ENCODE peak calls at places on chromosomes 12 and 14, in ten cellular contexts. C, U, N, D, F, W, Z, S, Y and K are unnamed samples.

GRCh38 chr14:104547310-104547997 is 32.1 kb upstream of the C14orf180 start:
- DNase-seq in C (no peak), U (no peak), N (peak), D (no peak), F (no peak), W (no peak), Z (no peak), S (no peak), Y (no peak), K (no peak)

GRCh38 chr12:70910666-70911065 is 9.9 kb downstream of the PTPRR start:
- DNase-seq in C (no peak), U (no peak), N (no peak), D (no peak), F (no peak), W (no peak), Z (no peak), S (no peak), Y (no peak), K (no peak)

GRCh38 chr12:99985129-99985570 is 414 bp upstream of the ANKS1B start:
- DNase-seq in C (no peak), U (no peak), N (no peak), D (no peak), F (no peak), W (no peak), Z (no peak), S (no peak), Y (peak), K (no peak)

GRCh38 chr12:18320036-18320617 is 58.8 kb downstream of the PIK3C2G start:
- DNase-seq in C (peak), U (no peak), N (no peak), D (no peak), F (no peak), W (peak), Z (peak), S (no peak), Y (peak), K (peak)

GRCh38 chr12:117412465-117413190 is 51.2 kb upstream of the NOS1 start:
- DNase-seq in C (no peak), U (no peak), N (no peak), D (no peak), F (no peak), W (no peak), Z (no peak), S (no peak), Y (no peak), K (no peak)

GRCh38 chr14:90549794-90550591 is 153.2 kb downstream of the CALM1 start:
- DNase-seq in C (no peak), U (no peak), N (no peak), D (no peak), F (peak), W (no peak), Z (no peak), S (no peak), Y (no peak), K (no peak)

GRCh38 chr14:74920281-74920680 is 2.8 kb downstream of the RPS6KL1 start:
- DNase-seq in C (no peak), U (no peak), N (no peak), D (no peak), F (peak), W (no peak), Z (no peak), S (no peak), Y (no peak), K (no peak)

GRCh38 chr12:103334447-103334846 is 161.3 kb downstream of the C12orf42 start:
- DNase-seq in C (no peak), U (no peak), N (no peak), D (no peak), F (no peak), W (no peak), Z (no peak), S (no peak), Y (no peak), K (no peak)

GRCh38 chr12:124230789-124231188 is 64.1 kb upstream of the RFLNA start:
- DNase-seq in C (no peak), U (no peak), N (no peak), D (no peak), F (no peak), W (no peak), Z (no peak), S (no peak), Y (no peak), K (no peak)

GRCh38 chr12:89390802-89391673 is 38.7 kb upstream of the DUSP6 start:
- DNase-seq in C (peak), U (no peak), N (no peak), D (no peak), F (no peak), W (peak), Z (no peak), S (peak), Y (peak), K (peak)

GRCh38 chr12:69657376-69658137 is 41.5 kb downstream of the BEST3 start:
- DNase-seq in C (peak), U (no peak), N (no peak), D (no peak), F (no peak), W (peak), Z (no peak), S (no peak), Y (no peak), K (no peak)

GRCh38 chr12:132202929-132203721 is 58.9 kb downstream of the NOC4L start:
- DNase-seq in C (no peak), U (no peak), N (no peak), D (no peak), F (no peak), W (no peak), Z (no peak), S (peak), Y (no peak), K (no peak)

GRCh38 chr14:69560826-69561225 is 13.8 kb downstream of the CCDC177 start:
- DNase-seq in C (no peak), U (no peak), N (no peak), D (no peak), F (no peak), W (no peak), Z (no peak), S (no peak), Y (no peak), K (no peak)

GRCh38 chr14:93994919-93995682 is 2.0 kb upstream of the CCDC197 start:
- DNase-seq in C (peak), U (no peak), N (no peak), D (peak), F (peak), W (peak), Z (no peak), S (no peak), Y (peak), K (peak)

GRCh38 chr12:131736807-131737484 is 26.1 kb downstream of the SFSWAP start:
- DNase-seq in C (peak), U (no peak), N (peak), D (no peak), F (no peak), W (peak), Z (no peak), S (no peak), Y (peak), K (peak)

DNA sequence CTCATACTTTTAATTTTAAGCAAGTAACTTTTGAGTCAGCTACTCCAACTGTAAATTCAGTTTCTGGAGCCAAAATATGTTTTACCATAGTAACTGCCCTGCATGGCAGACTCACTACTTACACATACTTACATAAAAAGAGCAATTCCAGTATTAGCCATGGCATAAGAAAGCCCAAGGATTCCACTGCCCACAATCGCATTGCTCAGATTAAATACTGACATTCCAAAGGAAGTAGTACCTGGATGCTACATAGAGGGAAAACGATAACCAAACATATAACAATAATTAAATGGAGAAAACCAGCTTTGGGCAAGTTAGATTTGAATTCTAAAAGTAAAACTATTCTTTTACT is 2.2 kb downstream of the SLC38A2 start:
- DNase-seq in C (peak), U (no peak), N (no peak), D (no peak), F (no peak), W (no peak), Z (no peak), S (no peak), Y (no peak), K (peak)
- H3K4me3 ChIP-seq in C (peak), U (peak), N (peak), D (peak), F (peak), W (peak), Z (peak), S (peak), Y (peak), K (peak)

GRCh38 chr12:7612851-7613250 is 52.9 kb downstream of the APOBEC1 start:
- DNase-seq in C (no peak), U (no peak), N (no peak), D (no peak), F (no peak), W (no peak), Z (no peak), S (no peak), Y (no peak), K (no peak)

GRCh38 chr12:7609051-7609450 is 56.7 kb downstream of the APOBEC1 start:
- DNase-seq in C (no peak), U (no peak), N (no peak), D (no peak), F (no peak), W (no peak), Z (no peak), S (no peak), Y (no peak), K (no peak)

GRCh38 chr12:7608184-7608911 is 57.4 kb downstream of the APOBEC1 start:
- DNase-seq in C (no peak), U (no peak), N (no peak), D (no peak), F (no peak), W (no peak), Z (no peak), S (no peak), Y (peak), K (no peak)

GRCh38 chr12:7605900-7606465 is 59.7 kb downstream of the APOBEC1 start:
- DNase-seq in C (no peak), U (no peak), N (no peak), D (no peak), F (no peak), W (no peak), Z (no peak), S (no peak), Y (no peak), K (no peak)

GRCh38 chr12:7609480-7609879 is 56.2 kb downstream of the APOBEC1 start:
- DNase-seq in C (peak), U (no peak), N (no peak), D (no peak), F (no peak), W (no peak), Z (no peak), S (no peak), Y (peak), K (peak)
- H3K4me3 ChIP-seq in C (no peak), U (no peak), N (no peak), D (no peak), F (no peak), W (no peak), Z (no peak), S (no peak), Y (no peak), K (peak)

GRCh38 chr14:23137221-23138172 is 18.4 kb upstream of the CEBPE start:
- DNase-seq in C (no peak), U (no peak), N (no peak), D (peak), F (no peak), W (no peak), Z (no peak), S (no peak), Y (peak), K (no peak)
- H3K4me3 ChIP-seq in C (no peak), U (no peak), N (no peak), D (no peak), F (no peak), W (no peak), Z (no peak), S (no peak), Y (no peak), K (no peak)

GRCh38 chr12:49825971-49826421 is 2.2 kb downstream of the NCKAP5L start:
- DNase-seq in C (peak), U (no peak), N (no peak), D (no peak), F (peak), W (no peak), Z (no peak), S (no peak), Y (peak), K (no peak)

GRCh38 chr12:49828143-49829091 is at the start of gene NCKAP5L:
- DNase-seq in C (peak), U (peak), N (peak), D (peak), F (peak), W (peak), Z (peak), S (peak), Y (peak), K (peak)

GRCh38 chr12:49824886-49825285 is 3.3 kb downstream of the NCKAP5L start:
- DNase-seq in C (peak), U (no peak), N (no peak), D (no peak), F (no peak), W (no peak), Z (no peak), S (no peak), Y (peak), K (no peak)

GRCh38 chr12:49825360-49825970 is 2.7 kb downstream of the NCKAP5L start:
- DNase-seq in C (peak), U (no peak), N (no peak), D (no peak), F (no peak), W (no peak), Z (no peak), S (no peak), Y (peak), K (no peak)

DNA sequence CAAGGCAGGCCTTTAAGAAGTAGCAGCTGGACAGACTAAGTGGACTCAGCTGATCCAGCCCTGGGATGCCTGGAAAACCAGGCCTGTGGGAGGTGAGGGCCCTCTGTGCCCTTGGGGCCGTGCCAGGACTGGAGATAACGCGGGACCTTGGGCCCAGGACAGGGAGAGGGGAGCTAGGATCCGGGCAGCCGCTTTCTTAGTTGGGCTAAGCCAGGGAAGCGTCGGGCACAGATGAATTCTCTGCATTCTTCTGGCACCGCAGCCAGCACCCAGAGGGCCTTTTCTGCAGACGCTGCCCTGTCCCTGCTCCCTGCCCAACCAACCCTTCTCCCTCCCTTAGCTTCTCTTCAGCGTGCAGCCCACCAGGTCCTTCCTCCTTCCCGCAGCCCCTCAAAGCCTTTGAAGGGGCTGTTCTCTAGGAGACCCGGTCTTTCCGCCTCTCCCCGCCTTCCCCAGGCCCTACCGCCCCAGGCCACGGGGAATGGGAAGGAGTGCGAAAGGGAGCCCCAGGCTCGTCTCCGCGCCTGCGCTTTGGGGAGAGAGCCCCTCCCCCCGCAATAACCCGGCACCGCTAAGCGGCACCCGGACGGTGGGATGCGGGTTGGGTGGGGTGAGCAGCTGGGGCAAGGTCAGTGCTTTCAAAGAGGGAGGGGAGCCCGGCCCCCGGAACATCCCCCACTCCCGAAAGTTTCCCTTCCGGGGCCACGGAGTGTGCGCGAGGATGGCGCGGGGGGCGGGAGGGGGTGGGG is 688 bp downstream of the NCKAP5L start:
- DNase-seq in C (peak), U (no peak), N (peak), D (peak), F (peak), W (no peak), Z (no peak), S (peak), Y (peak), K (peak)
- H3K4me3 ChIP-seq in C (peak), U (peak), N (peak), D (peak), F (peak), W (peak), Z (peak), S (peak), Y (peak), K (peak)

GRCh38 chr12:80636832-80637231 is 70.6 kb upstream of the MYF6 start:
- DNase-seq in C (no peak), U (no peak), N (no peak), D (no peak), F (no peak), W (no peak), Z (no peak), S (no peak), Y (no peak), K (no peak)
- H3K4me3 ChIP-seq in C (no peak), U (no peak), N (no peak), D (no peak), F (no peak), W (no peak), Z (no peak), S (no peak), Y (no peak), K (no peak)

DNA sequence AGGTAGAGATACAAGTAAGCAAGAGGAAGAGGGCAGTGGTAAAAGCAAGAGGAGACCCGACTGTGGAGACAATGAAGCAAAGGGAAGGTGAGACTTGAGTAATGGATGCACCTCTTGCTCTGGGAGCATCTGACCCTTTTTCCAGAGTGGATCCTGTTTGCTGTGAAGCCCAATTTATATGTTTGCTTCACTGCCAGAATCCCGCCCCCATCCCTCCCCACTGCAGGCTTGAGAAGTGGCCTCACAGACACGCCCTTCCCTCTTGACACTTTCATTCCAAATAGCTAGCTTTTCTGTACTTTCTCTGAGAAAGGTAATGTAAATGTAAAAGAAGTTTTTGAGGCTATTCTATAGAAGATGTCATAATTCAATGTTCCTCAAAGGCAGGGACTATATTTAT is 673 bp upstream of the PFKM start:
- DNase-seq in C (peak), U (no peak), N (no peak), D (no peak), F (no peak), W (no peak), Z (no peak), S (no peak), Y (no peak), K (peak)
- H3K4me3 ChIP-seq in C (peak), U (peak), N (peak), D (peak), F (peak), W (peak), Z (no peak), S (no peak), Y (peak), K (peak)